ENCODE peak calls at places on chromosomes 6 and 20, in six cellular contexts. One of them, this sample, is unnamed.

GRCh38 chr20:19017104-19017690 is 195.2 kb upstream of the SLC24A3 start:
- DNase-seq in cardiac muscle cell: no peak
- DNase-seq in neural progenitor cell: no peak
- DNase-seq in body of pancreas: no peak
- DNase-seq in kidney epithelial cell: no peak
- DNase-seq in CD8-positive, alpha-beta T cell: no peak
- DNase-seq in this sample: no peak

GRCh38 chr20:3213226-3213625 is 3.9 kb downstream of the ITPA start:
- DNase-seq in cardiac muscle cell: no peak
- DNase-seq in neural progenitor cell: no peak
- DNase-seq in body of pancreas: no peak
- DNase-seq in kidney epithelial cell: no peak
- DNase-seq in CD8-positive, alpha-beta T cell: no peak
- DNase-seq in this sample: no peak

GRCh38 chr20:50136822-50137599 is 16.5 kb downstream of the PEDS1 start:
- DNase-seq in cardiac muscle cell: no peak
- DNase-seq in neural progenitor cell: no peak
- DNase-seq in body of pancreas: no peak
- DNase-seq in kidney epithelial cell: no peak
- DNase-seq in CD8-positive, alpha-beta T cell: no peak
- DNase-seq in this sample: no peak

GRCh38 chr6:70150521-70150920 is 152.4 kb downstream of the COL9A1 start:
- DNase-seq in cardiac muscle cell: no peak
- DNase-seq in neural progenitor cell: no peak
- DNase-seq in body of pancreas: no peak
- DNase-seq in kidney epithelial cell: no peak
- DNase-seq in CD8-positive, alpha-beta T cell: no peak
- DNase-seq in this sample: no peak

GRCh38 chr6:15107644-15108382 is 138.1 kb upstream of the JARID2 start:
- DNase-seq in cardiac muscle cell: no peak
- DNase-seq in neural progenitor cell: no peak
- DNase-seq in body of pancreas: no peak
- DNase-seq in kidney epithelial cell: no peak
- DNase-seq in CD8-positive, alpha-beta T cell: no peak
- DNase-seq in this sample: no peak

GRCh38 chr20:9147553-9148024 is 78.7 kb downstream of the PLCB4 start:
- DNase-seq in cardiac muscle cell: peak; percentile 68
- DNase-seq in neural progenitor cell: no peak
- DNase-seq in body of pancreas: no peak
- DNase-seq in kidney epithelial cell: no peak
- DNase-seq in CD8-positive, alpha-beta T cell: no peak
- DNase-seq in this sample: peak; percentile 20

GRCh38 chr6:167426620-167427019 is 101.7 kb downstream of the TTLL2 start:
- DNase-seq in cardiac muscle cell: no peak
- DNase-seq in neural progenitor cell: no peak
- DNase-seq in body of pancreas: no peak
- DNase-seq in kidney epithelial cell: no peak
- DNase-seq in CD8-positive, alpha-beta T cell: no peak
- DNase-seq in this sample: no peak

GRCh38 chr20:25584905-25585704 is at the start of gene NINL:
- DNase-seq in cardiac muscle cell: peak; percentile 77
- DNase-seq in neural progenitor cell: peak; percentile 95
- DNase-seq in body of pancreas: peak; percentile 61
- DNase-seq in kidney epithelial cell: no peak
- DNase-seq in CD8-positive, alpha-beta T cell: peak; percentile 13
- DNase-seq in this sample: peak; percentile 45

GRCh38 chr6:70547313-70547712 is 19.4 kb upstream of the SDHAF4 start:
- DNase-seq in cardiac muscle cell: peak; percentile 42
- DNase-seq in neural progenitor cell: peak; percentile 42
- DNase-seq in body of pancreas: no peak
- DNase-seq in kidney epithelial cell: no peak
- DNase-seq in CD8-positive, alpha-beta T cell: no peak
- DNase-seq in this sample: peak; percentile 46

GRCh38 chr20:57651977-57652864 is 32.0 kb upstream of the ZBP1 start:
- DNase-seq in cardiac muscle cell: no peak
- DNase-seq in neural progenitor cell: no peak
- DNase-seq in body of pancreas: no peak
- DNase-seq in kidney epithelial cell: no peak
- DNase-seq in CD8-positive, alpha-beta T cell: no peak
- DNase-seq in this sample: no peak

GRCh38 chr6:56259682-56260081 is 12.3 kb upstream of the COL21A1 start:
- DNase-seq in cardiac muscle cell: peak; percentile 76
- DNase-seq in neural progenitor cell: no peak
- DNase-seq in body of pancreas: no peak
- DNase-seq in kidney epithelial cell: no peak
- DNase-seq in CD8-positive, alpha-beta T cell: no peak
- DNase-seq in this sample: peak; percentile 73

GRCh38 chr6:33954453-33954852 is 150.7 kb upstream of the MLN start:
- DNase-seq in cardiac muscle cell: no peak
- DNase-seq in neural progenitor cell: no peak
- DNase-seq in body of pancreas: no peak
- DNase-seq in kidney epithelial cell: no peak
- DNase-seq in CD8-positive, alpha-beta T cell: no peak
- DNase-seq in this sample: no peak

GRCh38 chr20:3406481-3407425 is 716 bp downstream of the DNAAF9 start:
- DNase-seq in cardiac muscle cell: peak; percentile 67
- DNase-seq in neural progenitor cell: peak; percentile 60
- DNase-seq in body of pancreas: peak; percentile 40
- DNase-seq in kidney epithelial cell: no peak
- DNase-seq in CD8-positive, alpha-beta T cell: no peak
- DNase-seq in this sample: peak; percentile 61

GRCh38 chr20:2900845-2901592 is 27.7 kb downstream of the PTPRA start:
- DNase-seq in cardiac muscle cell: no peak
- DNase-seq in neural progenitor cell: no peak
- DNase-seq in body of pancreas: no peak
- DNase-seq in kidney epithelial cell: no peak
- DNase-seq in CD8-positive, alpha-beta T cell: no peak
- DNase-seq in this sample: no peak

GRCh38 chr6:113690255-113690956 is 166.7 kb upstream of the MARCKS start:
- DNase-seq in cardiac muscle cell: peak; percentile 84
- DNase-seq in neural progenitor cell: no peak
- DNase-seq in body of pancreas: peak; percentile 61
- DNase-seq in kidney epithelial cell: peak; percentile 91
- DNase-seq in CD8-positive, alpha-beta T cell: no peak
- DNase-seq in this sample: peak; percentile 89

GRCh38 chr20:36856691-36857635 is 19.0 kb upstream of the TLDC2 start:
- DNase-seq in cardiac muscle cell: peak; percentile 76
- DNase-seq in neural progenitor cell: no peak
- DNase-seq in body of pancreas: no peak
- DNase-seq in kidney epithelial cell: no peak
- DNase-seq in CD8-positive, alpha-beta T cell: peak; percentile 11
- DNase-seq in this sample: peak; percentile 63

GRCh38 chr6:75157336-75157735 is 48.5 kb downstream of the COL12A1 start:
- DNase-seq in cardiac muscle cell: no peak
- DNase-seq in neural progenitor cell: no peak
- DNase-seq in body of pancreas: no peak
- DNase-seq in kidney epithelial cell: no peak
- DNase-seq in CD8-positive, alpha-beta T cell: no peak
- DNase-seq in this sample: peak; percentile 25

GRCh38 chr20:44728835-44729342 is 13.7 kb downstream of the CCN5 start:
- DNase-seq in cardiac muscle cell: peak; percentile 73
- DNase-seq in neural progenitor cell: peak; percentile 36
- DNase-seq in body of pancreas: peak; percentile 44
- DNase-seq in kidney epithelial cell: peak; percentile 89
- DNase-seq in CD8-positive, alpha-beta T cell: no peak
- DNase-seq in this sample: peak; percentile 82

GRCh38 chr20:52054123-52054522 is 137.5 kb downstream of the ZFP64 start:
- DNase-seq in cardiac muscle cell: no peak
- DNase-seq in neural progenitor cell: no peak
- DNase-seq in body of pancreas: no peak
- DNase-seq in kidney epithelial cell: no peak
- DNase-seq in CD8-positive, alpha-beta T cell: peak; percentile 11
- DNase-seq in this sample: no peak

GRCh38 chr6:138194221-138194620 is 24.1 kb downstream of the PBOV1 start:
- DNase-seq in cardiac muscle cell: no peak
- DNase-seq in neural progenitor cell: no peak
- DNase-seq in body of pancreas: peak; percentile 57
- DNase-seq in kidney epithelial cell: no peak
- DNase-seq in CD8-positive, alpha-beta T cell: no peak
- DNase-seq in this sample: no peak

GRCh38 chr6:107443066-107443903 is 16.1 kb downstream of the PDSS2 start:
- DNase-seq in cardiac muscle cell: no peak
- DNase-seq in neural progenitor cell: no peak
- DNase-seq in body of pancreas: no peak
- DNase-seq in kidney epithelial cell: no peak
- DNase-seq in CD8-positive, alpha-beta T cell: no peak
- DNase-seq in this sample: no peak

DNA sequence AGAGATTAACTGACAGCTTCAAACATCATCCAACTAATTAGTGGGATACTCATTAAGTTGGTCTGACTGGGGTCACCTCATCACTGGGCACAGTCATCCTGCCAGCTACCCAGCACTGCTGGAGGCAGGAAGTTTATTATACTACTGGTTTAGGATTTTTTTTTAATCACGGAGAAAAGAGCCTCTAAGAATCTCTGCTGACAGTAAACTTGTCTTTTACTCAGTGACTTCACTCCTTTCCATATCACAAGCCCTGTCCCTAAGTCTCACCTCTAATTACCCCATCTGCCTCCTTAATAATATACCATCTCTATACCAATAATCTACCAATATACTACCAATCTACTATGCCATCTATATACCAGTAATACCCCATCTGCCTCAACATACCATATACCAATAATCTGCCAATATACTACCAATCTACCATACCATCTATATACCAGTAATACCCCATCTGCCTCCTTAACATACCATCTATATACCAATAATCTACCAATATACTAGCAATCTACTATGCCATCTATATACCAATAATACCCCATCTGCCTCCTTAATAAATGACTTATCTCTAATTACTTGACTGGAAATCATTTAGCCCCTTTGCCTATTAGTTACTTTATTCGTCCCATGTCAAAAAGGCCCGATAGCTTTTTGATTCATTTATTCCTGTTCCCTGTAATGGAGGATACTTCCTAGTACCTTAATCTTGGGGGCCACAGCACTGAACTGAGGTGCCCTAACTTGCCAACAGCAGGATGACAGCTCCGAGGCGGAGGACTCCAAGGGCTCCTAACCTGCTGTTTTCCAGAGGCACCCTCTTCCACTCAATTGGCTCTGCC is 5.0 kb downstream of the ATP5F1E start:
- DNase-seq in cardiac muscle cell: no peak
- DNase-seq in neural progenitor cell: no peak
- DNase-seq in body of pancreas: no peak
- DNase-seq in kidney epithelial cell: no peak
- DNase-seq in CD8-positive, alpha-beta T cell: no peak
- DNase-seq in this sample: no peak
- H3K4me3 ChIP-seq in cardiac muscle cell: no peak overlapping the region
- H3K4me3 ChIP-seq in neural progenitor cell: no peak overlapping the region
- H3K4me3 ChIP-seq in body of pancreas: no peak overlapping the region
- H3K4me3 ChIP-seq in kidney epithelial cell: no peak overlapping the region
- H3K4me3 ChIP-seq in CD8-positive, alpha-beta T cell: no peak overlapping the region
- H3K4me3 ChIP-seq in this sample: no peak overlapping the region

DNA sequence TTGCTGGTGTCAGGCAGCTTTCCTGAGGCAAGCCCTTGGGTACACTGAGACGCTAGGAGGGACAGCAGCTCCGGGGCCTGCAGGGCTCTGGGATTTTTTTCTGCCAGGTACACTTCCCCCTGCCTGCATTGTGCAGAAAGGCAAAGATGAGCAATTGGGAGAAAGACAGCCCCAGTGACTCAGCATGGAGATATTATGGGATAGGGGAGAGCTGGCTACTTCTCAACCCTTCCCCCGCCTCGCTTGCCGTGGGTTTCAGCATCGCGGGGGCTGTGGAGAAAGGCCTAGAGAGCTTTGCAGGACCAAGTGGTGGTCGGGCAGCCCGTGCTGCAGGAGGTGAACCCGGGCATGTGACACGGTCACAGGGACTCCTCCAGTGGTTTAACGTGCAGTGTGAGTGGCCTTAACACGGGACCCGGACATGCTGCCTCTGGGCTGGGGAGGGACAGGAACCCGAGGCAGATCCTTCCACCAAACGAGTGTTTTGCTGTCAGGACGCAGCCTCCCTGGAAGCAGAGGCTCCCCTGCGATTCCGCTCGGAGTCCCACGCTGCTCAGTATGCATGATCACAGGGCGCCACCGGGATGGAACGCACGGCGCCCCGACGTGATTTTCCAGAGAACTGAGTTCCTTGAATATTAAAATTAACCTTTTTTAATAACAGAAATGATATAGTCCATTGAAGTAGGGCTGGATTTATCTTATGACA is 139.9 kb downstream of the CDH4 start:
- DNase-seq in cardiac muscle cell: no peak
- DNase-seq in neural progenitor cell: no peak
- DNase-seq in body of pancreas: no peak
- DNase-seq in kidney epithelial cell: no peak
- DNase-seq in CD8-positive, alpha-beta T cell: no peak
- DNase-seq in this sample: no peak
- TF ChIP-seq CTCF in cardiac muscle cell: no peak
- TF ChIP-seq CTCF in neural progenitor cell: no peak
- TF ChIP-seq CTCF in body of pancreas: no peak
- TF ChIP-seq CTCF in kidney epithelial cell: no peak
- TF ChIP-seq CTCF in CD8-positive, alpha-beta T cell: no peak
- TF ChIP-seq CTCF in this sample: no peak

DNA sequence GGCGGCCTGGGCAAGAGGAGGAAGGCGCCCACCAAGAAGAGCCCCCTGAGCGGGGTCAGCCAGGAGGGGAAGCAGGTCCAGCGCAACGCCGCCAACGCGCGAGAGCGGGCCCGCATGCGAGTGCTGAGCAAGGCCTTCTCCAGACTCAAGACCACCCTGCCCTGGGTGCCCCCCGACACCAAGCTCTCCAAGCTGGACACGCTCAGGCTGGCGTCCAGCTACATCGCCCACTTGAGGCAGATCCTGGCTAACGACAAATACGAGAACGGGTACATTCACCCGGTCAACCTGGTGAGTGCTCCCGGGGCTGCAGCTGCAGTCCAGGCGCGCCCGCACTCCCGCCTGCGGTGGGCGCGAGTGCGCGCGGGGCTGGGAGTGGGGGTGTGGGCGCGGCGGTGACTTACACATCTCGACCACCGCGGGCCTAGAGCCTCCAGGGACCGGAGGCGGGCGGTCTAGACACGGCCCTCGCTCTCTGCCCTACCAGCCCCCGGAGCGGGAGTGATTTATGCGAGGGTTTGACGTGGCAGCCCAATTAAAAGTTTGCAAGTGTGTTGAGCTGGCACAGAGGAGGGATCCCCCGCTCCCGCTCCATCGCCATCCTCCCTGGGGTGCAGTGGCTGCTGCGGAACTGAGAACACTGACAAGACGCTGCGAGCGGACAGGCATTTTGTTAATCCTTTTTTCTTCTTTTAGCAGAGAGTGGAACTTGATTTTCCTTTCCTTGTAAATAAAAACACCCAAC is 816 bp downstream of the TCF21 start:
- DNase-seq in cardiac muscle cell: peak; percentile 68
- DNase-seq in neural progenitor cell: peak; percentile 79
- DNase-seq in body of pancreas: no peak
- DNase-seq in kidney epithelial cell: no peak
- DNase-seq in CD8-positive, alpha-beta T cell: no peak
- DNase-seq in this sample: peak; percentile 30
- H3K4me3 ChIP-seq in cardiac muscle cell: peak overlapping the region; percentile 20
- H3K4me3 ChIP-seq in neural progenitor cell: peak overlapping the region; percentile 50
- H3K4me3 ChIP-seq in body of pancreas: no peak overlapping the region
- H3K4me3 ChIP-seq in kidney epithelial cell: peak overlapping the region; percentile 45
- H3K4me3 ChIP-seq in CD8-positive, alpha-beta T cell: no peak overlapping the region
- H3K4me3 ChIP-seq in this sample: peak overlapping the region; percentile 70

DNA sequence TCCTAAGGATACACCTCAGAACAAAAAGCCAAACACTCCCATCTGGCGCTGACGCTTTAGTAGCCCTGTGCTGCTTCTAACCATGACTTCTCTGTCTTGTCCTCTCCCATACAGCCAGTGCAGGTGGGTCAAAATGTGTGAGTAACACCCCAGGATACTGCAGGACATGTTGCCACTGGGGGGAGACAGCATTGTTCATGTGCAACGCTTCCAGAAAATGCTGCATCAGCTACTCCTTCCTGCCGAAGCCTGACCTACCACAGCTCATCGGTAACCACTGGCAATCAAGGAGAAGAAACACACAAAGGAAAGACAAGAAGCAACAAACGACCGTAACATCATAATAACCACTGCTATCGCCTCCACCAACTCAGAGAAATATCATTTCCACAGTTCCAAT is 1.4 kb downstream of the DEFB132 start:
- DNase-seq in cardiac muscle cell: peak; percentile 40
- DNase-seq in neural progenitor cell: no peak
- DNase-seq in body of pancreas: no peak
- DNase-seq in kidney epithelial cell: no peak
- DNase-seq in CD8-positive, alpha-beta T cell: no peak
- DNase-seq in this sample: peak; percentile 23
- TF ChIP-seq CTCF in cardiac muscle cell: peak; percentile 34
- TF ChIP-seq CTCF in neural progenitor cell: no peak
- TF ChIP-seq CTCF in body of pancreas: peak; percentile 15
- TF ChIP-seq CTCF in kidney epithelial cell: peak; percentile 7
- TF ChIP-seq CTCF in CD8-positive, alpha-beta T cell: no peak
- TF ChIP-seq CTCF in this sample: peak; percentile 34

This sample was measured in fibroblast of the aortic adventitia.